ENCODE peak calls at places on chromosomes 12 and 14, in five cellular contexts. G is esophagus squamous epithelium, J is coronary artery, U is foreskin keratinocyte, D is osteoblast. X is an unnamed sample.

GRCh38 chr12:27975222-27976136 is 2.9 kb upstream of the PTHLH start:
- DNase-seq in J (no peak), G (no peak), D (peak), U (peak), X (no peak)

GRCh38 chr12:28065889-28066630 is 93.5 kb upstream of the PTHLH start:
- DNase-seq in U (no peak), G (no peak), D (no peak), J (no peak), X (no peak)

GRCh38 chr14:46054526-46054925 is 597.1 kb downstream of the RPL10L start:
- DNase-seq in D (no peak), J (no peak), U (peak), G (no peak), X (no peak)

GRCh38 chr12:109308534-109309440 is at the start of gene FOXN4:
- DNase-seq in U (no peak), D (peak), J (no peak), G (no peak), X (no peak)

GRCh38 chr14:96086032-96086431 is 46.9 kb downstream of the C14orf132 start:
- DNase-seq in G (no peak), D (peak), J (no peak), U (peak), X (no peak)

GRCh38 chr12:88627501-88627900 is 47.2 kb upstream of the KITLG start:
- DNase-seq in G (no peak), U (no peak), J (no peak), D (no peak), X (no peak)

GRCh38 chr12:29595071-29595755 is 97.7 kb upstream of the OVCH1 start:
- DNase-seq in U (no peak), D (no peak), G (no peak), J (no peak), X (no peak)

GRCh38 chr14:103315368-103315911 is 18.6 kb upstream of the EIF5 start:
- DNase-seq in D (peak), J (no peak), G (no peak), U (peak), X (no peak)

GRCh38 chr12:116707751-116708150 is 30.1 kb downstream of the SPRING1 start:
- DNase-seq in U (no peak), J (no peak), G (no peak), D (no peak), X (no peak)

GRCh38 chr12:4240161-4240783 is 33.3 kb upstream of the CCND2 start:
- DNase-seq in U (no peak), D (no peak), G (no peak), J (peak), X (no peak)

GRCh38 chr12:50297027-50297426 is 13.7 kb upstream of the LIMA1 start:
- DNase-seq in D (peak), J (no peak), U (no peak), G (no peak), X (no peak)

GRCh38 chr12:109740694-109741245 is 27.1 kb downstream of the FAM222A start:
- DNase-seq in D (peak), U (no peak), J (no peak), G (no peak), X (no peak)

GRCh38 chr12:62808166-62808879 is 126.6 kb downstream of the PPM1H start:
- DNase-seq in D (no peak), G (no peak), J (no peak), U (no peak), X (no peak)

GRCh38 chr14:105107781-105108515 is 42.7 kb upstream of the GPR132 start:
- DNase-seq in G (no peak), U (no peak), J (no peak), D (no peak), X (peak)

GRCh38 chr12:60689137-60689536 is 1093.3 kb downstream of the SLC16A7 start:
- DNase-seq in G (no peak), U (no peak), D (no peak), J (no peak), X (no peak)
- TF ChIP-seq CTCF in G (no peak), U (no peak), D (no peak), J (no peak), X (no peak)

GRCh38 chr12:70758494-70758845 is 121.2 kb upstream of the PTPRB start:
- DNase-seq in G (no peak), D (no peak), U (no peak), J (no peak), X (no peak)
- TF ChIP-seq CTCF in G (no peak), D (no peak), U (no peak), J (no peak), X (no peak)

DNA sequence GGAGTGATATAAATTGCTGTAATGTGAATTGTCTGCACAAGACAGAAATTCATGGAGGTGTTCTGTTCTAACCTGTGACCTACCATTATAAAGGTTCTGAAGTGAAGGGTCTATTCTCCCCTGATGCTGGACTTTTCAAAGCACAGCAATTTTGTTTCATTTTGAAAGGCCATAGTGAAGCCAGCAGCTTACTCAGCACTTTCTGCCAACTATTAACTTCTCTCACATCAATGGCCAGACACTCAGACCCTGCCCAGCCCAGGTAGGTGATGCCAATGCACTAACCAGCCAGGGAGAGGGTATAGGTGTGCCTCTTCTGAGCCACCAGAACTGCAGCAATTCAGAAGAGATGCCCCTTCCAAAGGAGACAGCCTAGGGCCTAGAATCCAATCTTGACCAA is 43.9 kb downstream of the SLC15A4 start:
- DNase-seq in D (no peak), G (no peak), U (no peak), J (no peak), X (no peak)
- TF ChIP-seq CTCF in D (no peak), G (no peak), U (no peak), J (no peak), X (no peak)

GRCh38 chr12:118850244-118850825 is 131.0 kb upstream of the SRRM4 start:
- DNase-seq in U (peak), J (no peak), D (no peak), G (no peak), X (no peak)
- TF ChIP-seq CTCF in U (peak), J (no peak), D (peak), G (no peak), X (peak)

GRCh38 chr12:58539295-58539694 is 381.0 kb downstream of the LRIG3 start:
- DNase-seq in D (no peak), J (no peak), G (no peak), U (no peak), X (no peak)

GRCh38 chr12:58537278-58537677 is 383.0 kb downstream of the LRIG3 start:
- DNase-seq in J (no peak), G (no peak), D (no peak), U (peak), X (no peak)

GRCh38 chr12:58540480-58541299 is 379.6 kb downstream of the LRIG3 start:
- DNase-seq in G (no peak), D (no peak), U (peak), J (peak), X (peak)

GRCh38 chr12:58544281-58544680 is 376.0 kb downstream of the LRIG3 start:
- DNase-seq in D (no peak), G (no peak), J (no peak), U (no peak), X (no peak)

DNA sequence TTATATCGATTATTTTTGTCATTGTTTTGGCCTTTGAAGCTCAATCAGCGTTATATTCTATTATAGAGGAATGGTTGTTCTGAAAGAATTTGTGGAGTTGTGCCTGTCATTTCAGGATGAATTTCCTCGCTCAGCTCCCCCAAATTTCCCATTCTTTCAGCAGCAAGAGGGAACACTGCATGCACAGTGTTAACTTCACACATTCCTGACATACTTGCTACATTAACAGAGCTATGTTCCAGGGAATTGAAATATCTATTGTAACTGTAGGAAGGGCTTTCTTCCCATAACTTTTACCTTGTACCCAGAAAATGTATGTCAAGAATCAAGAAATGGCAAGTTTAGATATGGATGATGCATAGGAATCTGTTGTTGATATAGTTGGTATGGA is 379.0 kb downstream of the LRIG3 start:
- DNase-seq in J (no peak), D (no peak), U (peak), G (no peak), X (no peak)
- TF ChIP-seq CTCF in J (no peak), D (no peak), U (no peak), G (no peak), X (no peak)

X was measured in osteocyte.